ENCODE peak calls at places on chromosomes 16 and 17, in eight cellular contexts. L is activated T-cell treated with anti-CD3 and anti-CD28 coated beads, Interleukin-2, amount 50 U/mL, for 72 hours; X is stomach; Z is lower leg skin; N is cardiac muscle cell; Y is stimulated activated CD4-positive, alpha-beta T cell treated with anti-CD3 and anti-CD28 coated beads, Interleukin-2, amount 100 ng/mL, for 48 hours; P is iPS-NIHi11; R is cerebellum. V is an unnamed sample.
A peak's percentile ranks its signal among the peaks of the same experiment; 100 is the strongest.

GRCh38 chr16:64282181-64282580 is 839.7 kb downstream of the CDH11 start:
- DNase-seq in L (no peak), X (no peak), Z (no peak), N (no peak), Y (no peak), P (no peak), R (no peak), V (no peak)

GRCh38 chr16:73048292-73049050 is 543 bp upstream of the ZFHX3 start:
- DNase-seq in L (no peak), X (peak; percentile 50), Z (no peak), N (peak; percentile 24), Y (no peak), P (no peak), R (no peak), V (no peak)

GRCh38 chr16:6918661-6919060 is 414.0 kb upstream of the RBFOX1 start:
- DNase-seq in L (no peak), X (no peak), Z (no peak), N (no peak), Y (no peak), P (no peak), R (peak; percentile 78), V (no peak)

GRCh38 chr17:2926019-2926650 is 129.9 kb downstream of the RAP1GAP2 start:
- DNase-seq in L (no peak), X (no peak), Z (no peak), N (no peak), Y (no peak), P (no peak), R (peak; percentile 57), V (no peak)

GRCh38 chr17:6592193-6592592 is 35.8 kb upstream of the PITPNM3 start:
- DNase-seq in L (no peak), X (no peak), Z (no peak), N (no peak), Y (no peak), P (no peak), R (no peak), V (no peak)

GRCh38 chr16:79792952-79793351 is 192.4 kb upstream of the MAF start:
- DNase-seq in L (no peak), X (no peak), Z (no peak), N (no peak), Y (no peak), P (no peak), R (no peak), V (no peak)

GRCh38 chr17:32341857-32342602 is at the start of gene C17orf75:
- DNase-seq in L (peak; percentile 86), X (peak; percentile 83), Z (peak; percentile 60), N (peak; percentile 84), Y (peak; percentile 78), P (peak; percentile 82), R (peak; percentile 77), V (no peak)

GRCh38 chr16:20401066-20401465 is 3.5 kb downstream of the PDILT start:
- DNase-seq in L (no peak), X (no peak), Z (no peak), N (no peak), Y (no peak), P (no peak), R (no peak), V (no peak)

GRCh38 chr17:30379303-30380105 is 777 bp downstream of the CPD start:
- DNase-seq in L (peak; percentile 43), X (peak; percentile 34), Z (no peak), N (no peak), Y (no peak), P (no peak), R (peak; percentile 15), V (no peak)

GRCh38 chr17:50604470-50604869 is 30.2 kb upstream of the ABCC3 start:
- DNase-seq in L (no peak), X (peak; percentile 37), Z (no peak), N (peak; percentile 96), Y (no peak), P (peak; percentile 67), R (no peak), V (no peak)

GRCh38 chr16:52353249-52353648 is 193.7 kb downstream of the TOX3 start:
- DNase-seq in L (no peak), X (no peak), Z (no peak), N (no peak), Y (no peak), P (no peak), R (no peak), V (no peak)

GRCh38 chr16:62021295-62021694 is 14.9 kb downstream of the CDH8 start:
- DNase-seq in L (no peak), X (no peak), Z (no peak), N (no peak), Y (no peak), P (no peak), R (no peak), V (no peak)

GRCh38 chr17:71709271-71709670 is 411.5 kb upstream of the SOX9 start:
- DNase-seq in L (no peak), X (no peak), Z (no peak), N (no peak), Y (no peak), P (no peak), R (no peak), V (no peak)

GRCh38 chr17:76202516-76202915 is 37.8 kb downstream of the RNF157 start:
- DNase-seq in L (no peak), X (no peak), Z (no peak), N (no peak), Y (no peak), P (no peak), R (no peak), V (no peak)

GRCh38 chr16:66298006-66298405 is 68.5 kb upstream of the CDH5 start:
- DNase-seq in L (no peak), X (no peak), Z (no peak), N (no peak), Y (no peak), P (no peak), R (no peak), V (no peak)

GRCh38 chr17:8073627-8074485 is 13.7 kb downstream of the ALOX12B start:
- DNase-seq in L (peak; percentile 89), X (peak; percentile 81), Z (peak; percentile 38), N (peak; percentile 68), Y (peak; percentile 89), P (peak; percentile 90), R (peak; percentile 75), V (no peak)

GRCh38 chr17:42406602-42407288 is 16.3 kb downstream of the CAVIN1 start:
- DNase-seq in L (no peak), X (no peak), Z (no peak), N (no peak), Y (no peak), P (no peak), R (no peak), V (no peak)

GRCh38 chr17:17125136-17126084 is 80.7 kb downstream of the PLD6 start:
- DNase-seq in L (no peak), X (no peak), Z (no peak), N (no peak), Y (no peak), P (no peak), R (peak; percentile 68), V (no peak)

GRCh38 chr16:17564856-17565255 is 94.1 kb upstream of the XYLT1 start:
- DNase-seq in L (no peak), X (no peak), Z (no peak), N (no peak), Y (no peak), P (no peak), R (no peak), V (no peak)

GRCh38 chr16:57871457-57871856 is 69.2 kb upstream of the KIFC3 start:
- DNase-seq in L (no peak), X (no peak), Z (no peak), N (peak; percentile 36), Y (no peak), P (no peak), R (no peak), V (no peak)

GRCh38 chr17:616407-616806 is 98.2 kb downstream of the VPS53 start:
- DNase-seq in L (no peak), X (no peak), Z (no peak), N (no peak), Y (no peak), P (no peak), R (no peak), V (no peak)

GRCh38 chr16:23330583-23331249 is 28.6 kb downstream of the SCNN1B start:
- DNase-seq in L (no peak), X (no peak), Z (no peak), N (no peak), Y (no peak), P (no peak), R (no peak), V (no peak)

GRCh38 chr17:66655461-66655860 is 179.5 kb upstream of the CACNG5 start:
- DNase-seq in L (no peak), X (no peak), Z (no peak), N (no peak), Y (no peak), P (no peak), R (no peak), V (no peak)

GRCh38 chr17:20063665-20064648 is 54.8 kb downstream of the SPECC1 start:
- DNase-seq in L (peak; percentile 14), X (peak; percentile 48), Z (peak; percentile 85), N (peak; percentile 95), Y (no peak), P (peak; percentile 22), R (peak; percentile 51), V (peak; percentile 97)

GRCh38 chr17:1111599-1112443 is 68.0 kb downstream of the ABR start:
- DNase-seq in L (no peak), X (no peak), Z (no peak), N (peak; percentile 63), Y (no peak), P (no peak), R (no peak), V (no peak)

GRCh38 chr17:65088621-65089385 is 32.3 kb upstream of the GNA13 start:
- DNase-seq in L (no peak), X (no peak), Z (no peak), N (no peak), Y (no peak), P (no peak), R (no peak), V (no peak)

GRCh38 chr17:38601539-38602351 is 4.0 kb downstream of the SRCIN1 start:
- DNase-seq in L (no peak), X (no peak), Z (no peak), N (peak; percentile 33), Y (no peak), P (no peak), R (no peak), V (no peak)

GRCh38 chr17:39809221-39809620 is 54.9 kb downstream of the IKZF3 start:
- DNase-seq in L (no peak), X (no peak), Z (no peak), N (no peak), Y (no peak), P (no peak), R (no peak), V (no peak)

GRCh38 chr17:8187517-8188407 is 2.2 kb downstream of the BORCS6 start:
- DNase-seq in L (peak; percentile 92), X (peak; percentile 95), Z (peak; percentile 92), N (peak; percentile 99), Y (peak; percentile 96), P (peak; percentile 60), R (peak; percentile 63), V (peak; percentile 87)

GRCh38 chr16:30692381-30693074 is 6.4 kb upstream of the SRCAP start:
- DNase-seq in L (no peak), X (no peak), Z (no peak), N (no peak), Y (no peak), P (peak; percentile 36), R (no peak), V (peak; percentile 12)

GRCh38 chr17:80237386-80237785 is 17.2 kb downstream of the SLC26A11 start:
- DNase-seq in L (no peak), X (no peak), Z (no peak), N (no peak), Y (no peak), P (no peak), R (no peak), V (no peak)

V was measured in SIG-M5.